ENCODE peak calls at places on chromosomes 12 and 14, in eight cellular contexts. R, G, Q, S, B, F, L and H are unnamed samples.

GRCh38 chr12:56127888-56128668 is at the start of gene ESYT1:
- DNase-seq in R (peak), G (peak), Q (peak), S (peak), B (peak), F (peak), L (peak), H (peak)

GRCh38 chr12:107844312-107844921 is 69.9 kb downstream of the ASCL4 start:
- DNase-seq in R (peak), G (no peak), Q (peak), S (no peak), B (no peak), F (no peak), L (peak), H (no peak)

GRCh38 chr14:50237448-50237847 is 6.1 kb upstream of the SOS2 start:
- DNase-seq in R (no peak), G (no peak), Q (no peak), S (no peak), B (no peak), F (no peak), L (no peak), H (no peak)

GRCh38 chr14:23068792-23069412 is 11.6 kb upstream of the CDH24 start:
- DNase-seq in R (peak), G (peak), Q (peak), S (peak), B (peak), F (peak), L (peak), H (no peak)

GRCh38 chr12:88255224-88255623 is 113.1 kb downstream of the TMTC3 start:
- DNase-seq in R (no peak), G (no peak), Q (no peak), S (no peak), B (no peak), F (no peak), L (no peak), H (no peak)

GRCh38 chr14:23294734-23295561 is 7.7 kb downstream of the PPP1R3E start:
- DNase-seq in R (peak), G (peak), Q (peak), S (no peak), B (peak), F (peak), L (no peak), H (no peak)

GRCh38 chr12:85007836-85008235 is 28.2 kb downstream of the TSPAN19 start:
- DNase-seq in R (no peak), G (no peak), Q (no peak), S (no peak), B (no peak), F (no peak), L (no peak), H (no peak)

GRCh38 chr12:68400231-68400829 is 68.2 kb upstream of the MDM1 start:
- DNase-seq in R (peak), G (no peak), Q (no peak), S (no peak), B (no peak), F (no peak), L (no peak), H (no peak)

GRCh38 chr14:24279301-24280186 is 8.1 kb upstream of the RABGGTA start:
- DNase-seq in R (no peak), G (no peak), Q (no peak), S (no peak), B (peak), F (no peak), L (no peak), H (no peak)

GRCh38 chr14:34231626-34232025 is 230.4 kb downstream of the SPTSSA start:
- DNase-seq in R (no peak), G (no peak), Q (no peak), S (no peak), B (no peak), F (peak), L (no peak), H (no peak)

GRCh38 chr12:101086490-101086889 is 123.5 kb downstream of the SLC5A8 start:
- DNase-seq in R (no peak), G (no peak), Q (no peak), S (peak), B (peak), F (no peak), L (no peak), H (no peak)

GRCh38 chr14:76720382-76720813 is 40.9 kb upstream of the VASH1 start:
- DNase-seq in R (no peak), G (no peak), Q (peak), S (no peak), B (no peak), F (peak), L (peak), H (peak)

GRCh38 chr12:119786539-119786938 is 90.6 kb downstream of the CIT start:
- DNase-seq in R (no peak), G (no peak), Q (no peak), S (no peak), B (peak), F (no peak), L (no peak), H (no peak)

GRCh38 chr12:59066445-59066844 is 146.1 kb upstream of the LRIG3 start:
- DNase-seq in R (no peak), G (no peak), Q (no peak), S (no peak), B (peak), F (no peak), L (no peak), H (no peak)

GRCh38 chr12:48037267-48037915 is 33.1 kb upstream of the COL2A1 start:
- DNase-seq in R (no peak), G (no peak), Q (no peak), S (peak), B (no peak), F (no peak), L (no peak), H (no peak)

GRCh38 chr14:20578784-20579502 is 8.9 kb downstream of the RNASE11 start:
- DNase-seq in R (no peak), G (no peak), Q (no peak), S (no peak), B (no peak), F (no peak), L (no peak), H (no peak)

GRCh38 chr12:2376855-2377657 is 324.3 kb downstream of the CACNA1C start:
- DNase-seq in R (no peak), G (no peak), Q (no peak), S (no peak), B (no peak), F (no peak), L (no peak), H (no peak)

GRCh38 chr14:91068642-91069041 is 8.2 kb upstream of the RPS6KA5 start:
- DNase-seq in R (no peak), G (no peak), Q (no peak), S (no peak), B (no peak), F (no peak), L (no peak), H (no peak)

GRCh38 chr12:58387199-58387598 is 445.8 kb downstream of the ATP23 start:
- DNase-seq in R (no peak), G (peak), Q (no peak), S (no peak), B (peak), F (no peak), L (no peak), H (no peak)

GRCh38 chr12:78534311-78534710 is 330.3 kb upstream of the SYT1 start:
- DNase-seq in R (no peak), G (no peak), Q (no peak), S (no peak), B (no peak), F (no peak), L (no peak), H (no peak)

GRCh38 chr14:97177016-97177415 is 379.8 kb downstream of the VRK1 start:
- DNase-seq in R (peak), G (no peak), Q (no peak), S (no peak), B (peak), F (no peak), L (no peak), H (no peak)

GRCh38 chr12:128644664-128645296 is 179.0 kb downstream of the SLC15A4 start:
- DNase-seq in R (peak), G (no peak), Q (no peak), S (no peak), B (peak), F (peak), L (no peak), H (no peak)

GRCh38 chr14:28751467-28752058 is 15.0 kb upstream of the FOXG1 start:
- DNase-seq in R (peak), G (peak), Q (no peak), S (peak), B (peak), F (peak), L (no peak), H (no peak)

GRCh38 chr12:46260153-46260912 is 8.5 kb downstream of the SLC38A1 start:
- DNase-seq in R (no peak), G (peak), Q (no peak), S (no peak), B (peak), F (no peak), L (no peak), H (no peak)

GRCh38 chr14:104750658-104751057 is 2.3 kb upstream of the SIVA1 start:
- DNase-seq in R (no peak), G (no peak), Q (peak), S (no peak), B (no peak), F (no peak), L (peak), H (no peak)

GRCh38 chr12:88594780-88595179 is 14.5 kb upstream of the KITLG start:
- DNase-seq in R (no peak), G (no peak), Q (no peak), S (no peak), B (no peak), F (no peak), L (no peak), H (no peak)

GRCh38 chr12:6867407-6868210 is at the start of gene TPI1:
- DNase-seq in R (peak), G (peak), Q (peak), S (no peak), B (peak), F (peak), L (peak), H (peak)

GRCh38 chr14:69542311-69542710 is 32.4 kb downstream of the CCDC177 start:
- DNase-seq in R (no peak), G (no peak), Q (no peak), S (no peak), B (no peak), F (no peak), L (no peak), H (no peak)

GRCh38 chr12:113228394-113229028 is 7.2 kb downstream of the TPCN1 start:
- DNase-seq in R (no peak), G (no peak), Q (peak), S (no peak), B (peak), F (no peak), L (peak), H (no peak)

GRCh38 chr12:12839886-12840285 is 26.7 kb downstream of the DDX47 start:
- DNase-seq in R (no peak), G (peak), Q (peak), S (peak), B (peak), F (peak), L (peak), H (peak)

GRCh38 chr14:102019141-102019540 is 54.8 kb downstream of the DYNC1H1 start:
- DNase-seq in R (no peak), G (no peak), Q (no peak), S (no peak), B (no peak), F (no peak), L (peak), H (no peak)

GRCh38 chr12:75705749-75706719 is 194.6 kb upstream of the KRR1 start:
- DNase-seq in R (no peak), G (peak), Q (no peak), S (peak), B (peak), F (peak), L (peak), H (no peak)

GRCh38 chr14:21965042-21965441 is 291.4 kb upstream of the OR4E1 start:
- DNase-seq in R (no peak), G (no peak), Q (no peak), S (no peak), B (no peak), F (no peak), L (no peak), H (no peak)

GRCh38 chr12:6778571-6779550 is 6.5 kb downstream of the LAG3 start:
- DNase-seq in R (peak), G (peak), Q (peak), S (peak), B (peak), F (peak), L (peak), H (peak)

GRCh38 chr12:8077207-8077606 is 4.9 kb upstream of the NECAP1 start:
- DNase-seq in R (no peak), G (peak), Q (no peak), S (peak), B (peak), F (no peak), L (no peak), H (no peak)

GRCh38 chr12:59808317-59808910 is 212.6 kb downstream of the SLC16A7 start:
- DNase-seq in R (no peak), G (peak), Q (no peak), S (no peak), B (peak), F (no peak), L (no peak), H (no peak)

GRCh38 chr12:70971395-70971794 is 50.9 kb upstream of the PTPRR start:
- DNase-seq in R (no peak), G (no peak), Q (no peak), S (no peak), B (no peak), F (no peak), L (no peak), H (no peak)

GRCh38 chr12:127233016-127233415 is 1034.0 kb upstream of the TMEM132C start:
- DNase-seq in R (no peak), G (no peak), Q (no peak), S (no peak), B (no peak), F (no peak), L (no peak), H (no peak)

GRCh38 chr12:95633671-95634465 is 82.6 kb upstream of the USP44 start:
- DNase-seq in R (no peak), G (no peak), Q (no peak), S (no peak), B (peak), F (peak), L (no peak), H (no peak)

GRCh38 chr14:68250950-68251765 is 431.6 kb downstream of the RAD51B start:
- DNase-seq in R (no peak), G (no peak), Q (no peak), S (no peak), B (peak), F (no peak), L (no peak), H (no peak)
- TF ChIP-seq CTCF in R (no peak), G (no peak), Q (no peak), S (no peak), B (peak), F (no peak), L (no peak), H (no peak)

DNA sequence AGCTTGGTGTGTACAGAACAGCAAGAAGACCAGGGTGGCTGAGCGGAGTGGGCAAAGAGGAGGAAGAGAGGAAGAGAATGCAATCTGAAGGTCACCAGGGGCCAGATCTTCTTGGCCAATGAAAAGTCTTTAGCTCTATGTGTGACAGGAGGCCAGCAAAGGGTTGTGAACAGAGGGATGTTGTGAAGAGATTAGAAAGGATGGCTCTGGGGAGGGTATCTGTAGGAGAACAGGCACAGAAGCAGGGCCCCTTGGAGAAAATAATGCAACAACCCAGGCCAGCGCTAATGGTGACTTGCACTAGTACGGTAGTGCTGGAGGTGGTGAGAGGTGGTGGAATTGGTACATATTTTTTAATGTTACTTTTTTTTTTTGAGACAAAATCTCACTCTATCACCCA is 97.2 kb downstream of the NT5DC3 start:
- DNase-seq in R (no peak), G (no peak), Q (no peak), S (no peak), B (no peak), F (no peak), L (no peak), H (no peak)
- TF ChIP-seq CTCF in R (no peak), G (no peak), Q (no peak), S (no peak), B (no peak), F (no peak), L (no peak), H (no peak)

DNA sequence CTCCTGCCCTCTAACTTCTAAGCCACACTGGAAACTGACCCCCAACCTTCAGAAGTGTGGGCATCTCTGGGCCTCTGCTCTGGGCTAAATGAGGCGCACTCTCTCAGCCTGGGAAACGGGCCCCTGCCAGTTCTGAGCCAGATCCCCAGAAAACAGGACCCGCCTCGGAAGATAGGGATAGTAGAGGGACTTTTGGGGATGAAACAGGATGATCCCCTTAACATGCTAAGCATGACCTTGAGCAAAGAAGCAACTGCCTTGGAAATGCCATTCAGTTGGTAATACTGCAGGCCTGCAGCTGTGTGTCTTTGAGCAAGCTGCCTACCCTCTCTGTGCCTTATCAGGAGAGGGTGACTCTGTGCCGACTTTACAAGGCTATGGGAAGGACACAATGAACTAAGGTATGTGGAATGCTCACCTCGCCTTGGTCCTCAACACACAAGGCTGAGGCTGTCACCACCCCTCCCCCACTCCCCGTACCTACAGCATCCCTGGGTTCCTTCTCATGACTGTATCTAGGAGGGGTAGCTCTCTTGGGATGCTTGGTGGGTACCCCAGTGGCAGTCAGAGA is 54.0 kb downstream of the NCOR2 start:
- DNase-seq in R (no peak), G (no peak), Q (no peak), S (no peak), B (no peak), F (no peak), L (no peak), H (no peak)
- TF ChIP-seq CTCF in R (no peak), G (peak), Q (no peak), S (no peak), B (no peak), F (no peak), L (no peak), H (no peak)

DNA sequence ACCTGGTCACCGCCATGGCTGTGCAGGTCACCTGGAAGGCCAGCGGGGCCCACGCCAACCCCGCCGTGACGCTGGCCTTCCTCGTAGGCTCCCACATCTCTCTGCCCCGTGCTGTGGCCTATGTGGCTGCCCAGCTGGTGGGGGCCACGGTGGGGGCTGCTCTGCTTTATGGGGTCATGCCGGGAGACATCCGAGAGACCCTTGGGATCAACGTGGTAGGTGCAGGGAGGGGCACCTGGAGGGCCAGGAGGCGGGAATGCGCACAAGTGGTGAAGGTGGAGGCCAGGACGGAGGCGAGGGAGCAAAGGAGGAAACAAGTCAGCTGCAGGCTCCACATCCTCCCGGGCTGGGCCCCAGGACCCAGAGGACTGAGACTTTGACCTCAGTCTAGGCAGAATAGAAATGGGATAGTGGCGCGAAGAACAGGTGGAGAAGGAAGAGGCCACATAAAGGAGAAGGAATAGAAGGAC is 649 bp downstream of the AQP6 start:
- DNase-seq in R (no peak), G (no peak), Q (no peak), S (no peak), B (no peak), F (no peak), L (no peak), H (peak)
- TF ChIP-seq CTCF in R (no peak), G (no peak), Q (no peak), S (no peak), B (no peak), F (no peak), L (no peak), H (no peak)

DNA sequence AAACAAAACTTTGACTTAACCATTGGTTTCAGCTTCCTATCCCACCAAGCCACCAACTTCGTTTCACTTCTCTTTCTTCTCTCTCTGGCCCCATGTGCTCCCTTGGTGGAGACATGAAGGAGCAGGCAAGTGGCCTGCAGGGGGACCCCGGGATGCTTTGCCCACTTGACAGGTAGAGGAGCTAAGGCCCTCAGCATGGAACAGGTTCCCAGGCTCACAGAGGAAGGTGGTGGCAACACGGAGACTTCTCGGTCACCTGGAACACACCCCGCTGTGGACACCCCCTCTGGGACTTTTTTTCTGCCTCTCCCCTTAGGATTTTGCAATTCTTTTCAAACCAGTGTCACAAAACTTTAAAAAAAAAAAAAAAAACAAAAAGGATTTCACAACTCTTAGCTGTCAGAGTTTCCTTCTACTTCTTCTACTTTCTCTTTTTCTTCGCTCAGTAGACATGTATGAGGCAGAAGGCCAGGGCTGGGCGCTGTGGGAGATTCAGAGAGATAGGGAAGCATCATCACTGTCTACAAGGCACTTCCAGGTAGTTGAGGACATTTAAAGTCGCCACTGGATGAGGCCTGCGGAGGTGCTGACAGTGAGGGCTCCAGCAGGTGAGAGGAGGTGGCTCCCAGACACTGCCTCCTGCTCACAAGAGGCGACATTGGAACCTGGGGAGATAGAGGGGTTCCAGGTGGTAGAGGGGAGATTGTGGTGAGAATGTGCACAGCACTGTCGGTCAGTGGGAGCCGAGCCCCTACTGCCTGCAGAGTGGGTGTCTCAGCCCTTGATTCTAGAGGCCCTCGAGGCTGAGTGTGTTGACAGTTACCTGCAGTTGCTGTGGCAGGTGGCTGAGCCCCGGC is 119.6 kb downstream of the GCH1 start:
- DNase-seq in R (peak), G (no peak), Q (no peak), S (no peak), B (no peak), F (no peak), L (peak), H (no peak)
- TF ChIP-seq CTCF in R (peak), G (peak), Q (no peak), S (peak), B (no peak), F (no peak), L (no peak), H (no peak)